ENCODE peak calls at places on chromosome 9, in eight cellular contexts. One of them, this sample, is unnamed.

GRCh38 chr9:382383-382782 is 167.7 kb downstream of the DOCK8 start:
- DNase-seq in brain microvascular endothelial cell: no peak
- DNase-seq in ovary: no peak
- DNase-seq in cardiac fibroblast: no peak
- DNase-seq in tibial artery: no peak
- DNase-seq in A549: no peak
- DNase-seq in A673: no peak
- DNase-seq in mucosa of descending colon: no peak
- DNase-seq in this sample: no peak

GRCh38 chr9:127138444-127138843 is 16.0 kb upstream of the ANGPTL2 start:
- DNase-seq in cardiac fibroblast: no peak
- DNase-seq in ovary: peak
- DNase-seq in A549: no peak
- DNase-seq in A673: no peak
- DNase-seq in mucosa of descending colon: no peak
- DNase-seq in tibial artery: no peak
- DNase-seq in brain microvascular endothelial cell: no peak
- DNase-seq in this sample: no peak

GRCh38 chr9:88535932-88536324 is 950 bp downstream of the NXNL2 start:
- DNase-seq in A549: no peak
- DNase-seq in cardiac fibroblast: no peak
- DNase-seq in tibial artery: peak
- DNase-seq in brain microvascular endothelial cell: no peak
- DNase-seq in A673: no peak
- DNase-seq in ovary: peak
- DNase-seq in mucosa of descending colon: no peak
- DNase-seq in this sample: no peak

GRCh38 chr9:84137968-84138367 is 157.4 kb downstream of the RMI1 start:
- DNase-seq in tibial artery: no peak
- DNase-seq in ovary: no peak
- DNase-seq in mucosa of descending colon: no peak
- DNase-seq in cardiac fibroblast: peak
- DNase-seq in A549: peak
- DNase-seq in brain microvascular endothelial cell: no peak
- DNase-seq in A673: no peak
- DNase-seq in this sample: peak

GRCh38 chr9:33466565-33467495 is 6.9 kb downstream of the NOL6 start:
- DNase-seq in ovary: peak
- DNase-seq in cardiac fibroblast: peak
- DNase-seq in mucosa of descending colon: peak
- DNase-seq in brain microvascular endothelial cell: peak
- DNase-seq in A673: peak
- DNase-seq in A549: peak
- DNase-seq in tibial artery: peak
- DNase-seq in this sample: peak

GRCh38 chr9:75490326-75490725 is 400.1 kb upstream of the PCSK5 start:
- DNase-seq in A673: no peak
- DNase-seq in mucosa of descending colon: no peak
- DNase-seq in tibial artery: peak
- DNase-seq in brain microvascular endothelial cell: no peak
- DNase-seq in ovary: no peak
- DNase-seq in cardiac fibroblast: peak
- DNase-seq in A549: no peak
- DNase-seq in this sample: no peak

GRCh38 chr9:14198544-14199510 is 115.1 kb downstream of the NFIB start:
- DNase-seq in mucosa of descending colon: peak
- DNase-seq in ovary: peak
- DNase-seq in tibial artery: peak
- DNase-seq in brain microvascular endothelial cell: peak
- DNase-seq in cardiac fibroblast: peak
- DNase-seq in A673: no peak
- DNase-seq in A549: no peak
- DNase-seq in this sample: peak

GRCh38 chr9:86983260-86984255 is 36.3 kb upstream of the GAS1 start:
- DNase-seq in cardiac fibroblast: peak
- DNase-seq in mucosa of descending colon: no peak
- DNase-seq in A549: no peak
- DNase-seq in tibial artery: no peak
- DNase-seq in A673: no peak
- DNase-seq in brain microvascular endothelial cell: peak
- DNase-seq in ovary: peak
- DNase-seq in this sample: peak

GRCh38 chr9:89877051-89878002 is 272.5 kb downstream of the GADD45G start:
- DNase-seq in mucosa of descending colon: no peak
- DNase-seq in A549: no peak
- DNase-seq in tibial artery: no peak
- DNase-seq in cardiac fibroblast: no peak
- DNase-seq in brain microvascular endothelial cell: no peak
- DNase-seq in A673: no peak
- DNase-seq in ovary: peak
- DNase-seq in this sample: no peak

GRCh38 chr9:10525972-10526371 is 86.8 kb downstream of the PTPRD start:
- DNase-seq in ovary: no peak
- DNase-seq in brain microvascular endothelial cell: no peak
- DNase-seq in A549: no peak
- DNase-seq in mucosa of descending colon: no peak
- DNase-seq in A673: no peak
- DNase-seq in tibial artery: no peak
- DNase-seq in cardiac fibroblast: no peak
- DNase-seq in this sample: no peak

GRCh38 chr9:7799234-7799933 is at the start of gene DMAC1:
- DNase-seq in brain microvascular endothelial cell: peak
- DNase-seq in ovary: peak
- DNase-seq in A673: peak
- DNase-seq in tibial artery: peak
- DNase-seq in cardiac fibroblast: peak
- DNase-seq in mucosa of descending colon: peak
- DNase-seq in A549: peak
- DNase-seq in this sample: peak

GRCh38 chr9:121261107-121261460 is 6.9 kb upstream of the GSN start:
- DNase-seq in A549: no peak
- DNase-seq in brain microvascular endothelial cell: no peak
- DNase-seq in cardiac fibroblast: peak
- DNase-seq in A673: peak
- DNase-seq in mucosa of descending colon: no peak
- DNase-seq in ovary: no peak
- DNase-seq in tibial artery: no peak
- DNase-seq in this sample: peak

GRCh38 chr9:133532937-133533668 is 1.4 kb upstream of the ADAMTSL2 start:
- DNase-seq in A673: peak
- DNase-seq in ovary: peak
- DNase-seq in brain microvascular endothelial cell: peak
- DNase-seq in mucosa of descending colon: peak
- DNase-seq in A549: peak
- DNase-seq in cardiac fibroblast: peak
- DNase-seq in tibial artery: peak
- DNase-seq in this sample: peak

GRCh38 chr9:96169488-96169887 is 132.5 kb downstream of the HSD17B3 start:
- DNase-seq in mucosa of descending colon: peak
- DNase-seq in brain microvascular endothelial cell: peak
- DNase-seq in cardiac fibroblast: no peak
- DNase-seq in A673: no peak
- DNase-seq in ovary: no peak
- DNase-seq in tibial artery: peak
- DNase-seq in A549: peak
- DNase-seq in this sample: no peak

GRCh38 chr9:130341128-130341527 is 75.6 kb downstream of the HMCN2 start:
- DNase-seq in A673: no peak
- DNase-seq in A549: no peak
- DNase-seq in cardiac fibroblast: no peak
- DNase-seq in tibial artery: no peak
- DNase-seq in ovary: no peak
- DNase-seq in brain microvascular endothelial cell: no peak
- DNase-seq in mucosa of descending colon: no peak
- DNase-seq in this sample: no peak

GRCh38 chr9:37929441-37929895 is 25.5 kb upstream of the SLC25A51 start:
- DNase-seq in brain microvascular endothelial cell: peak
- DNase-seq in mucosa of descending colon: no peak
- DNase-seq in ovary: no peak
- DNase-seq in A673: no peak
- DNase-seq in tibial artery: no peak
- DNase-seq in A549: no peak
- DNase-seq in cardiac fibroblast: no peak
- DNase-seq in this sample: peak

GRCh38 chr9:74887041-74887980 is at the start of gene TRPM6:
- DNase-seq in ovary: peak
- DNase-seq in tibial artery: peak
- DNase-seq in A549: peak
- DNase-seq in A673: peak
- DNase-seq in mucosa of descending colon: peak
- DNase-seq in cardiac fibroblast: peak
- DNase-seq in brain microvascular endothelial cell: peak
- DNase-seq in this sample: peak

GRCh38 chr9:3968891-3969290 is 331.0 kb downstream of the GLIS3 start:
- DNase-seq in A549: peak
- DNase-seq in brain microvascular endothelial cell: no peak
- DNase-seq in cardiac fibroblast: peak
- DNase-seq in ovary: no peak
- DNase-seq in A673: no peak
- DNase-seq in mucosa of descending colon: no peak
- DNase-seq in tibial artery: no peak
- DNase-seq in this sample: no peak

GRCh38 chr9:134039386-134040175 is 14.3 kb downstream of the BRD3OS start:
- DNase-seq in A549: no peak
- DNase-seq in mucosa of descending colon: peak
- DNase-seq in brain microvascular endothelial cell: no peak
- DNase-seq in ovary: no peak
- DNase-seq in tibial artery: no peak
- DNase-seq in A673: no peak
- DNase-seq in cardiac fibroblast: no peak
- DNase-seq in this sample: no peak

GRCh38 chr9:35073276-35073607 is 817 bp upstream of the VCP start:
- DNase-seq in ovary: no peak
- DNase-seq in A673: no peak
- DNase-seq in A549: no peak
- DNase-seq in cardiac fibroblast: no peak
- DNase-seq in tibial artery: no peak
- DNase-seq in brain microvascular endothelial cell: no peak
- DNase-seq in mucosa of descending colon: no peak
- DNase-seq in this sample: no peak
- H3K4me3 ChIP-seq in ovary: no peak
- H3K4me3 ChIP-seq in A673: peak
- H3K4me3 ChIP-seq in A549: no peak
- H3K4me3 ChIP-seq in cardiac fibroblast: no peak
- H3K4me3 ChIP-seq in tibial artery: no peak
- H3K4me3 ChIP-seq in brain microvascular endothelial cell: no peak
- H3K4me3 ChIP-seq in mucosa of descending colon: no peak
- H3K4me3 ChIP-seq in this sample: no peak

GRCh38 chr9:124134526-124134925 is 123.0 kb downstream of the LHX2 start:
- DNase-seq in cardiac fibroblast: no peak
- DNase-seq in tibial artery: no peak
- DNase-seq in ovary: no peak
- DNase-seq in brain microvascular endothelial cell: no peak
- DNase-seq in A673: no peak
- DNase-seq in A549: no peak
- DNase-seq in mucosa of descending colon: no peak
- DNase-seq in this sample: no peak

GRCh38 chr9:124130277-124131075 is 118.9 kb downstream of the LHX2 start:
- DNase-seq in tibial artery: peak
- DNase-seq in mucosa of descending colon: no peak
- DNase-seq in A673: no peak
- DNase-seq in cardiac fibroblast: no peak
- DNase-seq in A549: no peak
- DNase-seq in ovary: no peak
- DNase-seq in brain microvascular endothelial cell: no peak
- DNase-seq in this sample: no peak

GRCh38 chr9:124135813-124136365 is 121.9 kb upstream of the NEK6 start:
- DNase-seq in mucosa of descending colon: no peak
- DNase-seq in A673: no peak
- DNase-seq in tibial artery: no peak
- DNase-seq in brain microvascular endothelial cell: no peak
- DNase-seq in ovary: no peak
- DNase-seq in cardiac fibroblast: no peak
- DNase-seq in A549: no peak
- DNase-seq in this sample: no peak

GRCh38 chr9:124132671-124133147 is 121.1 kb downstream of the LHX2 start:
- DNase-seq in tibial artery: no peak
- DNase-seq in brain microvascular endothelial cell: no peak
- DNase-seq in A549: no peak
- DNase-seq in mucosa of descending colon: no peak
- DNase-seq in ovary: no peak
- DNase-seq in A673: no peak
- DNase-seq in cardiac fibroblast: no peak
- DNase-seq in this sample: peak

DNA sequence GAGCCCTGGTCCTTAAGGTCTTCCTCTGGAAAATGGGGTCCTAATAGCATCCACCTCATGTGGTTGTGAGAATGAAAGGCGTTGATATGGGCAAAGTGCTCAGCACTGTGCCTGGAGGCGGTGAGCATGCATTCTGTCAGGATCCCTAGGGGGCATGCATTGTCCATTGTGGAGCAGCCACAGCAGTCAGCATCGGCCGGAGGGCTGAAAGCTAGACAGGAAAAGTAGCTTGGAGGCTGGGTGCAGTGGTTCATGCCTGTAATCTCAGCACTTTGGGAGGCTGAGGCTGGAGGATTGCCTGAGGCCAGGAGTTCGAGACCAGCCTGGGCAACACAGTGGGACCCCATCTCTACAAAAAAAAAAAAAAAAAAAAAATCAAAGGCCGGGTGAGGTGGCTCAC is 122.2 kb downstream of the LHX2 start:
- DNase-seq in A673: no peak
- DNase-seq in A549: peak
- DNase-seq in ovary: no peak
- DNase-seq in mucosa of descending colon: no peak
- DNase-seq in cardiac fibroblast: peak
- DNase-seq in brain microvascular endothelial cell: peak
- DNase-seq in tibial artery: peak
- DNase-seq in this sample: peak
- TF ChIP-seq CTCF in A673: no peak
- TF ChIP-seq CTCF in A549: no peak
- TF ChIP-seq CTCF in ovary: no peak
- TF ChIP-seq CTCF in mucosa of descending colon: no peak
- TF ChIP-seq CTCF in cardiac fibroblast: peak
- TF ChIP-seq CTCF in brain microvascular endothelial cell: peak
- TF ChIP-seq CTCF in tibial artery: no peak
- TF ChIP-seq CTCF in this sample: peak

DNA sequence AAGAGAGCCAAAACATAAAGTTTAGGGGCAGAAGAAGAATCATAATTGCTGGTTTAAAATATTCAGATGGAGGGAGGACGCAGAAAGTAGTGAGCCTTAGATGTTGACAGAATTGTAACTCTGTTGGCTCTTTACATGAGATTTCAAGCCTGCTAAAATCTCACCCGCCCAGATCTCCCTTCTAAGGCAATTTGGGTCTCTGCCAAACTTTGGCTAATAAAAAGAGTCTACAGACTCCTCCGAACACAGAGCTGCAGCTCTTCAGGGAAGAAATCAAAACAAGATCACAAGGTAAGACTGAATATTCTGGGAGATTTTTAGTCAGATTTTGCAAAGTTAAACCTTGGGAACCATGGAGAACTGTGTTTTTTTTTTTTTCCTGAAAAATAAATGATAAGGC is at the start of gene IL33:
- DNase-seq in tibial artery: no peak
- DNase-seq in ovary: peak
- DNase-seq in A549: no peak
- DNase-seq in cardiac fibroblast: peak
- DNase-seq in mucosa of descending colon: no peak
- DNase-seq in A673: peak
- DNase-seq in brain microvascular endothelial cell: no peak
- DNase-seq in this sample: peak
- H3K4me3 ChIP-seq in tibial artery: peak
- H3K4me3 ChIP-seq in ovary: peak
- H3K4me3 ChIP-seq in A549: no peak
- H3K4me3 ChIP-seq in cardiac fibroblast: peak
- H3K4me3 ChIP-seq in mucosa of descending colon: no peak
- H3K4me3 ChIP-seq in A673: peak
- H3K4me3 ChIP-seq in brain microvascular endothelial cell: no peak
- H3K4me3 ChIP-seq in this sample: peak

GRCh38 chr9:34591091-34591910 is 1.8 kb upstream of the CNTFR start:
- DNase-seq in A549: peak
- DNase-seq in A673: peak
- DNase-seq in brain microvascular endothelial cell: peak
- DNase-seq in cardiac fibroblast: peak
- DNase-seq in mucosa of descending colon: peak
- DNase-seq in tibial artery: peak
- DNase-seq in ovary: peak
- DNase-seq in this sample: peak
- TF ChIP-seq CTCF in A549: peak
- TF ChIP-seq CTCF in A673: peak
- TF ChIP-seq CTCF in brain microvascular endothelial cell: peak
- TF ChIP-seq CTCF in cardiac fibroblast: peak
- TF ChIP-seq CTCF in mucosa of descending colon: peak
- TF ChIP-seq CTCF in tibial artery: peak
- TF ChIP-seq CTCF in ovary: peak
- TF ChIP-seq CTCF in this sample: peak

This sample was measured in fibroblast of pulmonary artery.